ENCODE peak calls at places on chromosomes 12 and 14, in ten cellular contexts. K is tibial artery, Y is RWPE1, D is heart left ventricle, R is fibroblast of mammary gland, T is stomach, L is neural progenitor cell, O is nephron progenitor cell, C is cardiac muscle cell, X is lung. U is an unnamed sample.

GRCh38 chr12:65840793-65841670 is 16.7 kb downstream of the HMGA2 start:
- DNase-seq in K (no peak), Y (no peak), D (no peak), R (no peak), T (no peak), L (no peak), O (no peak), C (no peak), X (no peak), U (no peak)

GRCh38 chr12:58509116-58509885 is 411.0 kb downstream of the LRIG3 start:
- DNase-seq in K (no peak), Y (peak; percentile 30), D (no peak), R (peak; percentile 91), T (no peak), L (no peak), O (no peak), C (no peak), X (no peak), U (no peak)

GRCh38 chr14:86501611-86502010 is 971.7 kb downstream of the FLRT2 start:
- DNase-seq in K (no peak), Y (no peak), D (no peak), R (no peak), T (no peak), L (no peak), O (no peak), C (no peak), X (no peak), U (no peak)

GRCh38 chr12:43501705-43502104 is 50.3 kb downstream of the ADAMTS20 start:
- DNase-seq in K (no peak), Y (peak; percentile 23), D (no peak), R (peak; percentile 48), T (no peak), L (peak; percentile 27), O (no peak), C (peak; percentile 16), X (no peak), U (no peak)

GRCh38 chr12:114395755-114396152 is 10.2 kb downstream of the TBX5 start:
- DNase-seq in K (no peak), Y (no peak), D (no peak), R (peak; percentile 67), T (no peak), L (no peak), O (no peak), C (no peak), X (no peak), U (no peak)

GRCh38 chr12:24728826-24729225 is 220.1 kb downstream of the BCAT1 start:
- DNase-seq in K (no peak), Y (no peak), D (no peak), R (no peak), T (no peak), L (no peak), O (no peak), C (no peak), X (no peak), U (no peak)

GRCh38 chr14:100146548-100147091 is 12.8 kb downstream of the DEGS2 start:
- DNase-seq in K (no peak), Y (no peak), D (no peak), R (no peak), T (no peak), L (no peak), O (no peak), C (no peak), X (no peak), U (no peak)

GRCh38 chr12:62533755-62534107 is 67.1 kb downstream of the MON2 start:
- DNase-seq in K (no peak), Y (no peak), D (no peak), R (no peak), T (peak; percentile 69), L (no peak), O (no peak), C (no peak), X (no peak), U (no peak)

GRCh38 chr12:93221841-93222240 is 155.9 kb upstream of the NUDT4 start:
- DNase-seq in K (no peak), Y (no peak), D (no peak), R (no peak), T (no peak), L (no peak), O (no peak), C (no peak), X (no peak), U (no peak)

GRCh38 chr12:66188584-66189475 is at the start of gene IRAK3:
- DNase-seq in K (peak; percentile 93), Y (peak; percentile 34), D (peak; percentile 87), R (peak; percentile 67), T (peak; percentile 86), L (peak; percentile 74), O (peak; percentile 55), C (peak; percentile 56), X (peak; percentile 89), U (peak; percentile 30)

GRCh38 chr12:34597548-34598351 is 575.5 kb downstream of the ALG10 start:
- DNase-seq in K (peak; percentile 19), Y (no peak), D (no peak), R (no peak), T (peak; percentile 19), L (no peak), O (no peak), C (no peak), X (peak; percentile 21), U (no peak)

DNA sequence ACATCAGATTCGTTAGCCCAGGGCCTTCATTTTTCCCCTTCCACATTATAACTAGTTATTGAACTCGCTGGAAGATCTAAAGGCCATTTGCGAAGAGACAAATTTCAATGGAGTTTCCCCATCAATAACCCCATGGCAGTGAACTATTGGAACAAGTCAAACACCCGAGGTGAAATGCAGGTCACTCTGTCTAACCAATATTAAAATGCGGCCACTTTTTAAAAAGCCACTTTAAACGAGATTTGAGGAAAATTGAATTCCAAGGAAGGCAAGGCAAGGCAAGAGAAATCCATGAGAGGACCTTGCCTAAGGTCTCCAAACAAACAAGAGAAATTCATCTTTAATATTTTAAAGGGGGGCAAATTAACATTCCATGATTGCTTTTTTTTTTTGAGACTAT is 4.5 kb upstream of the HOXC4 start:
- DNase-seq in K (no peak), Y (no peak), D (no peak), R (no peak), T (no peak), L (no peak), O (no peak), C (no peak), X (no peak), U (no peak)
- TF ChIP-seq CTCF in K (no peak), Y (no peak), D (no peak), R (no peak), T (no peak), L (no peak), O (no peak), C (no peak), X (no peak), U (no peak)

GRCh38 chr12:11022520-11022919 is at the start of gene TAS2R19:
- DNase-seq in K (no peak), Y (no peak), D (no peak), R (no peak), T (no peak), L (no peak), O (no peak), C (no peak), X (no peak), U (no peak)

GRCh38 chr12:11031307-11031706 is at the start of gene TAS2R31:
- DNase-seq in K (no peak), Y (no peak), D (no peak), R (no peak), T (no peak), L (no peak), O (no peak), C (no peak), X (no peak), U (no peak)

GRCh38 chr12:11023387-11023786 is 967 bp upstream of the TAS2R19 start:
- DNase-seq in K (no peak), Y (no peak), D (no peak), R (no peak), T (no peak), L (no peak), O (no peak), C (no peak), X (no peak), U (no peak)

DNA sequence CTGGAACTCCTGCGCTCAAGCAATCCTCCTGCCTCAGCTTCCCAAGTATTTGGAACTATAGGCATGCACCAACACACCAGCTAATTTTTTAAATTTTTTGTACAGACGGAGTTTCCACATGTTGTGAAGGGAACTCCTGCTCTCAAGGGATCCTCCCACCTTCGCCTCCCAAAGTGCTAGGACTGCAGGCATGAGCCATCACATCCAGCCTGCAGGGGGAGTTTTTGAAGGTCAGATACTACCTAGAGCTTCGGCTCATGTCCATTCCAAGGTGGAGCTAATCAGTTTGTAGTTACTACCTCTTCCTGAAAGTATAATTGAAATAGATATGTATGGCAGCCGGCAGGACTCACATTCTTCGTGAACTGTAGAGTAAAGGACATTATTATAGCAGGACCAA is 3.7 kb upstream of the TAS2R19 start:
- DNase-seq in K (no peak), Y (no peak), D (no peak), R (no peak), T (no peak), L (peak; percentile 4), O (no peak), C (no peak), X (no peak), U (no peak)
- TF ChIP-seq CTCF in K (no peak), Y (no peak), D (no peak), R (peak; percentile 10), T (no peak), L (peak; percentile 36), O (no peak), C (peak; percentile 25), X (no peak), U (no peak)

DNA sequence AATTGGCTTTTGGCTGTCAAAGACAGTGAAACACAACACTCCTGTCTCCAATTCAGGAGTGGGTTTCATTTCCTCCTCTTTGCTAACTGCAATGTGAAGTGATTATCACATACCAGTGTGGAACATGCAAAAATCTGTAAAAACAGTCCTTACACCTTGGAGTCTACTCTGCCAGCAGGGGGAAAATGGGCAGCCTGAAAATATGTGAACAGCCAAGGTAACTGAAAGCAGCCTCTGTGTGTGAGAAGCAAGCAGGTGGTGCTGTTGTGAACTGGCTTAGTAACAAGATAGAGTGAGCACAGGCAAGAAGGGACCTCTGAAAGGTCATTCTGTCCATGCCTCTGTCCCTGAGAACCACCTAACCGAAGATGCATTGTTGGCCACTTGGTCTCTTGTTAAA is 6.0 kb downstream of the PRMT8 start:
- DNase-seq in K (no peak), Y (peak; percentile 23), D (no peak), R (no peak), T (no peak), L (peak; percentile 40), O (no peak), C (peak; percentile 18), X (no peak), U (no peak)
- TF ChIP-seq CTCF in K (no peak), Y (no peak), D (no peak), R (no peak), T (peak; percentile 6), L (peak; percentile 44), O (no peak), C (no peak), X (no peak), U (peak; percentile 55)

DNA sequence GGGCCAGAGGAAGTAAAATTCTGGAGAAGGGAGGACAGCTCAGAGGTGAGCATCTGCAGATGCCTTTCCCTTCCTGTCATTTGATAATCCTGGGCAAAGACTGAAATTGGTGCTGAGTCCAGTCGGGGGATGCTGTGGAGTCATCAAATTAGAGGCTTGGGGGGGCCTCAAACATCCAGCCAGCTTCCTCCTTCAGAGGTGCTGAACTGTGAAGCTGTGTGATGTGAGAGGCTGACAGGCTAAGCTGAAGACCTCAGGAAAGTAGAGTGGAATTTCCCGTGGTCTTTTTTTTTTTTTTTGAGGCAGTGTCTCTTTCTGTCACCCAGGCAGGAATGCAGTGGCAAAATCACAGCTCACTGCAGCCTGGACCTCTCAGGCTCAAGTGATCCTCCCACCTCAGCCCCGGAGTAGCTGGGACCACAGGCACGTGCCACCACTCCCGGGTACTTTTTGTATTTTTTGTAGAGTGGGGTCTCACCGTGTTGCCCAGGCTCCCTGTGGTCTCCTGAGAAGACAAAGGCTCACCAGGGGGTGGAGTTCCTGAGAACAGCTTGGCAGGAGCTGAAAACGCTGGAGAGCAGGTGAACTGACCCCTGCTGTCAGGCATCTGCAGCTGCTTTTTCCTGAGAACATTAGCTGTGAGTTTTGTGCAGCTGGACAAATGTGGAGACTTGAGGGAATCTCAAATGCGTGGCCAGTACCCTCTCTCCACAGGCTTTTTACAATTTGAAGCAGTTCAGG is 6.1 kb upstream of the TCL1B start:
- DNase-seq in K (no peak), Y (no peak), D (no peak), R (no peak), T (no peak), L (peak; percentile 58), O (peak; percentile 25), C (peak; percentile 30), X (no peak), U (peak; percentile 40)
- TF ChIP-seq CTCF in K (no peak), Y (no peak), D (no peak), R (no peak), T (no peak), L (no peak), O (no peak), C (no peak), X (no peak), U (peak; percentile 54)